ENCODE peak calls at places on chromosomes 7 and 10, in five cellular contexts. T, I, L, D and E are unnamed samples.

GRCh38 chr10:132188331-132188730 is 1.6 kb downstream of the DPYSL4 start:
- DNase-seq in L (no peak), T (no peak), I (no peak), D (no peak), E (no peak)

GRCh38 chr10:43965033-43965917 is 316.6 kb upstream of the ZNF32 start:
- DNase-seq in T (peak; percentile 74), D (no peak), L (no peak), I (peak; percentile 53), E (peak; percentile 12)

GRCh38 chr7:66958708-66959350 is 36.6 kb downstream of the SBDS start:
- DNase-seq in T (no peak), I (no peak), D (peak; percentile 44), L (no peak), E (no peak)

GRCh38 chr10:131723601-131724530 is 176.9 kb upstream of the PPP2R2D start:
- DNase-seq in I (peak; percentile 31), L (no peak), D (no peak), T (peak; percentile 70), E (peak; percentile 48)

GRCh38 chr10:131681122-131681521 is 219.7 kb upstream of the PPP2R2D start:
- DNase-seq in T (peak; percentile 28), I (peak; percentile 41), L (no peak), D (no peak), E (peak; percentile 56)

GRCh38 chr7:7895754-7896153 is 72.8 kb upstream of the GLCCI1 start:
- DNase-seq in L (no peak), T (no peak), D (peak; percentile 76), I (no peak), E (peak; percentile 66)

GRCh38 chr10:111598433-111599059 is 521.7 kb downstream of the ADRA2A start:
- DNase-seq in T (no peak), L (peak; percentile 61), I (no peak), D (peak; percentile 79), E (peak; percentile 87)

GRCh38 chr7:154789404-154789803 is 213.5 kb downstream of the PAXIP1 start:
- DNase-seq in I (no peak), T (no peak), L (no peak), D (peak; percentile 10), E (peak; percentile 75)

GRCh38 chr10:2688958-2689357 is 378.4 kb upstream of the PFKP start:
- DNase-seq in D (no peak), T (no peak), L (no peak), I (no peak), E (no peak)

DNA sequence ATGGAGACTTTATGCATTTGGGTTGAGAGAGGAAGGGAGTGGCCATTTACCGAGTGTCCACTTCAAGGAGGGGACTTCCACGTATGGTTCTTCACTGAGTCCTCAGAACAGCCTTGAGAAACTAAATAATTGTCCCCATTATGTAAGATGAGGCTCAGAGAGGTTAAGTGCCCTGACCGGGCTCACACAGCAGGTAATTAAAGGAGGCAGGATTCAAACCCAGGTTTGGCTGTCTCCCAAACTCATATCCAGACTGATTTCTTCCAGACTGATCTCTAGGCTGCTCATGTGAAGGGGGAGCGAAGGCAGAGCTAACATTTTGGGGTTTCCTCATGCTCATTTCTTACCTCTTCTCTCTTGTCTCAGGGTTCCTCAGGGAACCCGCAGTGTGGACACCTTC is 82.2 kb downstream of the CDH23 start:
- DNase-seq in T (no peak), I (no peak), L (no peak), D (no peak), E (no peak)
- H3K27me3 ChIP-seq in T (no peaks in the 10 kb centered on the region), I (no peaks in the 10 kb centered on the region), L (no peaks in the 10 kb centered on the region), D (no peaks in the 10 kb centered on the region), E (no peaks in the 10 kb centered on the region)

DNA sequence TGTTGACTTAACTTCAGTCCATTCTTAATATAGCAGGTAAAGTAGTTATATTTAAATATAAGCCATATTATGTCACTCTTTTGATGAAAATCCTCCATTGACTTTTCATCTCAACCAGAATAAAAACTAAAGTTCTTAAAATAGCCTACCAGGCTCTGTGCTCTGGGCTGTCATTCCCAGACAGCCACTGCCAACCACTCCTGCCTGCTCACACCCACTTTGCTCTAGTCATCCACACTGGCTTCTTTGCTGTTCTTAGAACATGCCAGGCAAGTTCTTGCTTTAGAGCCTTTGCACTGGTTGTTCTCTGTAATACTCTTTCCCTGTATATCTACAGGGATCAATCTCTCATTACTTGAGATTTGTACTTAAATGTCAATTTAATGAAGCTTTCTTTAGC is 80.6 kb downstream of the ZEB1 start:
- DNase-seq in D (peak; percentile 34), L (no peak), T (no peak), I (no peak), E (no peak)
- H3K27ac ChIP-seq in D (no peak overlapping the region), L (no peak overlapping the region), T (no peak overlapping the region), I (no peak overlapping the region), E (no peak overlapping the region)

GRCh38 chr10:99531026-99531695 is 1.6 kb upstream of the NKX2-3 start:
- DNase-seq in L (no peak), D (no peak), I (no peak), T (no peak), E (peak; percentile 73)
- H3K4me3 ChIP-seq in L (peak overlapping the region; percentile 1), D (no peak overlapping the region), I (no peak overlapping the region), T (no peak overlapping the region), E (peak overlapping the region; percentile 12)

DNA sequence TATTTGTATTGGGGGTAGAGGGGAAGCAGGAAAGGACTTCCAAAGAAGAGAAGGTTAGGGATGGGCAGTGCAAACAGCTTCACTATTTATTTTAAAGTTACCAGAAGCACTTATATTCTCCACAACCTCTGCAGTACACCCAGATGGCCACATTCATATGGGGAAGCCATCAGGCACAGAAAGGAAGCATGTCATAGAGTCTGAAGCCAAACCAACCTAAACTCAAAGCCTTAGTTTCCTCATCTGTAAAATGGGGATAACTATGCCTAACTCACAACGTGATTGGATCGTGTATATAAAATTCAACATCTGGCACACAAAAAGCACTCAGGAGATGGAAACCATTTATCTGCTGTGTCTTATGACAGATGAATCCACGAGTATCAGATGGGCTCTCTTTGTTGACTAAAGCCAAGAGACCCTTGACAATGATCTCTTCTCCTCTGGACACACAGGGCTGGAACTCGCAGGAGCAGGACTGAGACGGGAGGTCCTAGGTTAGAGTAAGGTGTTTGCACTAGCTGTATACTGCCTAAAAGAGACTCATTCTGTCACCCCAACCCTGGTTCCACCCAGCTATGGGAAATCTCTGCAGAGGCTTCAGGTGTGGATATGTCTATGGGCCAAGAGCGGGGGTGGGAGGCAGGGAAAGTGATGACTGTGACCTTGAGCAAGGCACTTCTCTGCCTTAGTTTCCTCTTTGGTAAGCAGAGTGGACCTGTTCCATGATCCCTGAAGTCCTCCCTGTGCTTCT is 1.8 kb downstream of the KIAA1549 start:
- DNase-seq in T (no peak), L (no peak), I (no peak), D (peak; percentile 20), E (peak; percentile 37)
- H3K27me3 ChIP-seq in T (no peaks in the 10 kb centered on the region), L (no peaks in the 10 kb centered on the region), I (peaks cover 3% of the 10 kb centered on the region), D (peaks cover 3% of the 10 kb centered on the region), E (peaks cover 9% of the 10 kb centered on the region)